ENCODE peak calls at places on chromosomes 7 and 10, in ten cellular contexts. W is GM23338, P is ovary, C is upper lobe of right lung, Y is transverse colon, H is fibroblast of lung, Q is spleen, G is mesenchymal stem cell, O is AG04450, D is heart right ventricle. N is an unnamed sample. For H3K27me3, the result is how much of the 10 kb centered on the place peaks cover.

GRCh38 chr10:91313761-91314520 is 93.5 kb downstream of the PCGF5 start:
- DNase-seq in W (no peak), P (no peak), C (no peak), Y (no peak), H (peak), Q (no peak), G (peak), O (peak), D (no peak), N (no peak)

GRCh38 chr7:80312139-80312661 is 177.6 kb downstream of the GNAI1 start:
- DNase-seq in W (peak), P (no peak), C (no peak), Y (peak), H (peak), Q (no peak), G (peak), O (peak), D (no peak), N (peak)

GRCh38 chr10:12201543-12201942 is 5.6 kb downstream of the CDC123 start:
- DNase-seq in W (no peak), P (no peak), C (no peak), Y (no peak), H (no peak), Q (no peak), G (no peak), O (no peak), D (no peak), N (no peak)

GRCh38 chr7:149476791-149477190 is 15.9 kb upstream of the ZNF777 start:
- DNase-seq in W (no peak), P (no peak), C (no peak), Y (no peak), H (no peak), Q (no peak), G (no peak), O (no peak), D (no peak), N (no peak)

GRCh38 chr10:12419279-12419847 is 70.0 kb downstream of the CAMK1D start:
- DNase-seq in W (no peak), P (no peak), C (no peak), Y (no peak), H (peak), Q (peak), G (peak), O (peak), D (no peak), N (no peak)

GRCh38 chr7:137954614-137955013 is 47.3 kb downstream of the CREB3L2 start:
- DNase-seq in W (no peak), P (no peak), C (no peak), Y (no peak), H (no peak), Q (no peak), G (peak), O (no peak), D (no peak), N (no peak)

GRCh38 chr10:128881086-128881485 is 586.0 kb upstream of the MGMT start:
- DNase-seq in W (no peak), P (no peak), C (no peak), Y (no peak), H (no peak), Q (no peak), G (no peak), O (no peak), D (no peak), N (no peak)

GRCh38 chr10:112546474-112546873 is 99.5 kb downstream of the VTI1A start:
- DNase-seq in W (no peak), P (no peak), C (no peak), Y (no peak), H (no peak), Q (no peak), G (no peak), O (no peak), D (no peak), N (no peak)

GRCh38 chr10:102714621-102715455 is at the start of gene SFXN2:
- DNase-seq in W (peak), P (no peak), C (peak), Y (peak), H (no peak), Q (no peak), G (no peak), O (no peak), D (no peak), N (peak)

GRCh38 chr7:113774182-113774807 is 144.5 kb downstream of the PPP1R3A start:
- DNase-seq in W (peak), P (no peak), C (no peak), Y (no peak), H (peak), Q (no peak), G (peak), O (no peak), D (no peak), N (no peak)

GRCh38 chr7:22564511-22565045 is 64.6 kb upstream of the STEAP1B start:
- DNase-seq in W (no peak), P (no peak), C (no peak), Y (no peak), H (peak), Q (no peak), G (peak), O (no peak), D (peak), N (peak)

GRCh38 chr7:151125835-151126481 is 39.7 kb downstream of the AGAP3 start:
- DNase-seq in W (peak), P (no peak), C (no peak), Y (peak), H (peak), Q (no peak), G (no peak), O (no peak), D (no peak), N (no peak)

GRCh38 chr7:72785166-72785955 is 42.6 kb downstream of the TYW1B start:
- DNase-seq in W (no peak), P (no peak), C (no peak), Y (no peak), H (no peak), Q (no peak), G (peak), O (no peak), D (no peak), N (no peak)

GRCh38 chr10:70549351-70549961 is 53.1 kb downstream of the PRF1 start:
- DNase-seq in W (no peak), P (no peak), C (no peak), Y (no peak), H (no peak), Q (no peak), G (no peak), O (no peak), D (no peak), N (no peak)

GRCh38 chr10:127585519-127586023 is 36.5 kb downstream of the NPS start:
- DNase-seq in W (no peak), P (no peak), C (no peak), Y (no peak), H (no peak), Q (no peak), G (no peak), O (no peak), D (no peak), N (no peak)

DNA sequence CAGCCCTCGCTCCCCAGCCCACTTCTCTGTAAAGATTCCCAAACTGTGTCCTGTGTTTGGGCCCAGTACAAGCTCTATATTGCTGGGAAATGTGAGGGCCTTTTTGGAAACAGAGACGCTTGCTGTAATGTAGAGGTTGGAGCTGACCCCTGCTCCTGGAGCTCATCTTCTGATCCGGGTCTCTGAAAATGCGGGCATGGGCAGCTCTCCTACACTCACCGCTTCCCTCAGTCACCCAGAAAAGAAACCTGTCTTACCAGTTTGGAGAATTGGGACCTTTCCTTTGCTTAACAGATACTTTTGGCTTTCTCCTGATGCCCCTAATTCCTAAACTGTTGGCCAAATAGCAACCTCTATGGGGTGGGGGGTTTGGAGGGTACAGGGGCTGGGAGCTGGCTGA is 18.2 kb downstream of the BAG3 start:
- DNase-seq in W (no peak), P (no peak), C (no peak), Y (no peak), H (no peak), Q (no peak), G (no peak), O (no peak), D (no peak), N (no peak)
- H3K4me3 ChIP-seq in W (no peak), P (no peak), C (no peak), Y (no peak), H (no peak), Q (no peak), G (no peak), O (no peak), D (no peak), N (no peak)

DNA sequence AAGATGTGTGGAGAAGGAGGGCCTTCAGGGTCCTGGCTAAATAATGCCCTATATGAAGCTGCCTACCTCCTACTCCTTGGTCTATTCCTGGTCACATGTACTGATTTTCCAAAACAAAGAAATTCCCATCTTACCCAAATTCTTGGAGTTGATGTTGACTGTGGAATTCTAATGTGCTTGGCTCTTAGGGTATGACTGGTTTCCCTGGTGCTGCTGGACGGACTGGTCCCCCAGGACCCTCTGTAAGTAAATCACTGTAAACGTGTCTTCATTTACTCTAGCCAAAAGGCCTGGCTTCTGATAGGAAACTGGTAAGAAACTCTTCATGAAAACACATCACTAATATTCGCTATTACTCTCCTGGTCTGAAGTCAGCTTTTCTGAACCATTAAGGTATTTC is 27.0 kb downstream of the COL1A2 start:
- DNase-seq in W (no peak), P (no peak), C (no peak), Y (no peak), H (no peak), Q (no peak), G (no peak), O (no peak), D (no peak), N (no peak)
- H3K27ac ChIP-seq in W (no peak), P (no peak), C (no peak), Y (no peak), H (peak), Q (no peak), G (no peak), O (peak), D (no peak), N (no peak)

DNA sequence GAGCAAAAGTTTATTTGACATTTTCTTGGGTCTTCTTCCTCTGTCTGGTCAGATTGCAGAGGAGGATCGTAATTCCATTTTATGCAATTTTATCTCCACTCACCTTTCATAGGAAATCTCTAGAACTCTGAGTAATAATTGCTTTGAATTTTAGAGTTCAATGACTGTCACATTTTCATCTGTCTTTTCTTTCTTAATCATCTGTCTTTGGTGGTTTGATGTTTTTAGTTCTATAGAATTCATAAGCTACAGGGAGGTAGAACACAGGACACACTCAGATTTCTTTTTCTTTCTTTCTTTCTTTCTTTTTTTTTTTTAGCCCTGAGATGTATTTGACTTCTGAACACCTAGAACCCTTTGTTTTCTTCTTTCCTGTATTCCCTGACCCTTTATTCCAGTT is 11.7 kb downstream of the GATA3 start:
- DNase-seq in W (no peak), P (no peak), C (no peak), Y (no peak), H (no peak), Q (no peak), G (no peak), O (no peak), D (no peak), N (no peak)
- H3K27me3 ChIP-seq in W (half or more), P (under half), C (under half), Y (half or more), H (under half), Q (under half), G (under half), O (under half), D (under half), N (under half)

GRCh38 chr7:2612445-2613112 is 19.2 kb upstream of the TTYH3 start:
- DNase-seq in W (peak), P (no peak), C (no peak), Y (peak), H (no peak), Q (no peak), G (no peak), O (no peak), D (no peak), N (no peak)

GRCh38 chr7:2616387-2616966 is 15.3 kb upstream of the TTYH3 start:
- DNase-seq in W (no peak), P (no peak), C (no peak), Y (no peak), H (no peak), Q (no peak), G (no peak), O (no peak), D (no peak), N (no peak)

GRCh38 chr7:2613926-2614613 is 17.7 kb upstream of the TTYH3 start:
- DNase-seq in W (no peak), P (no peak), C (peak), Y (no peak), H (peak), Q (no peak), G (no peak), O (no peak), D (peak), N (peak)

GRCh38 chr7:2613113-2613925 is 18.5 kb upstream of the TTYH3 start:
- DNase-seq in W (no peak), P (no peak), C (no peak), Y (no peak), H (no peak), Q (no peak), G (no peak), O (no peak), D (no peak), N (no peak)

GRCh38 chr7:2614646-2615330 is 17.0 kb upstream of the TTYH3 start:
- DNase-seq in W (no peak), P (no peak), C (no peak), Y (no peak), H (no peak), Q (no peak), G (no peak), O (no peak), D (no peak), N (no peak)
- H3K4me3 ChIP-seq in W (no peak), P (peak), C (no peak), Y (no peak), H (peak), Q (no peak), G (no peak), O (no peak), D (no peak), N (no peak)

DNA sequence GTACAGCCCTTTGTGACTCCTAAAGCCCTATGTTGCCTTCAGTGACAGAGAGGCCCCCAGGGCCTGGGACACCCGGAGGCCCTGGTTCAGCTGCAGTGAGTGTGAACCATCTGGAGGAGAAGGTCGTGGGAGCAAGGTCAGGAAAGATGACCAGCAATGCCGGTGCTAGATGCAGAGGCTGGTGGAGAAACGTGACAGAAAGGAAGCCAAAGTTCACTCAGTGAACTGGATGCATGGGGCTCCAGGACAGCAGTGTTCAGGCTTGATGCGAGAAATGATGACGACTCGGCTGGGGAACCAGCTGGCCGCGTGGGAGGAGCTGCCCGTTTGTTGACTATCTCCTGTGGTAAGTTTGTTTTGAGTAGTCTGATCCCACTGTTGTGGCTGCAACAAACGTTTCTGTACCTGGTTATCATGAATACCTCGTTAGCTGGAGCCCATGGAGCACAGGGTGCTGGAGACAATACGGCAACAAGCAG is 54.1 kb upstream of the MKRN1 start:
- DNase-seq in W (no peak), P (peak), C (no peak), Y (no peak), H (no peak), Q (no peak), G (peak), O (no peak), D (peak), N (peak)
- H3K27ac ChIP-seq in W (no peak), P (no peak), C (peak), Y (no peak), H (no peak), Q (no peak), G (no peak), O (peak), D (no peak), N (no peak)

DNA sequence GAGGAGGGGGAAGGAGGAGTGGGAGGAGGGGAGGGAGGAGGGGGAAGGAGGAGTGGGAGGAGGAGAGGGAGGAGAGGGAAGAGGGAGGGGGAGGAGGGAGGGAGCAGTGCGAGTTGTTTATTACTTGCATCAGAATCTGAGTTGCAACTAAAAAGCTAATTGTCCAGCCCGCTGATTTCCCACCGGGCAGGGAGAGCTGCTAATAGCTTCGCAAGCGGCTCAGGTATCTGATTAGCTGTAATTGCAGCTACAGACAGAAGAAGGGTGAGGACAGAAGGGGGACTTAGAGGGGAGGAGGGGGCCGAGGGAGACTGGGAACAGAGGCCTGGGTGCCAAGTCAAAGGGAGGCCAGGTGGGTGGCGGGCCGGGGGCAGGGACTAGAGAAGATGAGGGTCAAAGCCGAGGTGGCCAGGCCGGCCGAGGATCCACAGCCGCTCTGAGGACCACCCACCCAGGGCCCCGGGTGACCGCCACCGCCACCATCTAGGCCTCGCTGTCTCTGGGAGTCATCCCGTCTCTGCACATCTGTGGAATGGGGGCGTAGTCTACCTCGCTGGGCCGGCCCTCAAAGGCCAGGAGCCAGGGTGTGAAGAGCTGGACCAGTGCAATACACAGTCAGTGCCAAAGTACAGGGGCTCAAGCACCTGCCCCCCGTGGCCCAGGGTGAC is 54.3 kb downstream of the MICALL2 start:
- DNase-seq in W (no peak), P (no peak), C (no peak), Y (no peak), H (no peak), Q (no peak), G (no peak), O (no peak), D (no peak), N (no peak)
- H3K27me3 ChIP-seq in W (under half), P (under half), C (half or more), Y (half or more), H (under half), Q (under half), G (half or more), O (half or more), D (under half), N (half or more)

DNA sequence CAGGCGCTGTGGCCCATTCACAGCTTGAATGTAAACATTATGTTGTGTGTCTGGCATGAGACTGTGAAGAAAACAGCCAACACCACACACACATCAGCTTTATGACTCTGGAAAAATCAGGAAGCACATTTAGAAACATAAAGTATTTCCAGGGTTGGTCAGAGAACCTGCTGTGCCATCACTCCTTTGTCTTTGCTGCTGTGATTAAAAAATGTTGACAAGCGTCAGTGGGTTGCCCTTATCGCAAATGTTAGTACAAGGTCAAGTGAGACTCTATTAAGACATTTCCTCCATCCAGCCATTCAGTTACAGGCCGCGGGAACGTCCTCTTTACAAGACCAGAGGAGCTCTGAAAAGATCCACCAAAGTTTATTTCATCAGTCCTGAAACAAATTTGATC is 95.4 kb downstream of the TAX1BP1 start:
- DNase-seq in W (no peak), P (no peak), C (no peak), Y (no peak), H (no peak), Q (no peak), G (peak), O (no peak), D (no peak), N (peak)
- H3K4me3 ChIP-seq in W (no peak), P (no peak), C (no peak), Y (no peak), H (no peak), Q (no peak), G (no peak), O (no peak), D (no peak), N (no peak)